ENCODE peak calls at places on chromosomes 7 and 10, in seven cellular contexts. P, X, O, Q, Z, S and C are unnamed samples.

GRCh38 chr7:71752171-71752935 is 620.4 kb downstream of the GALNT17 start:
- DNase-seq in P (no peak), S (no peak), O (no peak), Q (no peak), X (no peak), Z (peak; percentile 67), C (peak; percentile 85)

GRCh38 chr10:83760142-83760541 is 379.2 kb upstream of the GHITM start:
- DNase-seq in O (no peak), S (no peak), Q (no peak), X (no peak), Z (no peak), P (no peak), C (no peak)

GRCh38 chr7:44595934-44596635 is 10.3 kb upstream of the OGDH start:
- DNase-seq in S (no peak), P (no peak), O (no peak), Z (no peak), X (no peak), Q (no peak), C (no peak)

GRCh38 chr7:118232837-118233236 is 8.3 kb downstream of the ANKRD7 start:
- DNase-seq in Z (no peak), Q (no peak), P (no peak), S (no peak), X (no peak), O (no peak), C (no peak)

GRCh38 chr7:128045766-128046165 is 14.5 kb upstream of the LRRC4 start:
- DNase-seq in Z (no peak), O (no peak), Q (no peak), P (no peak), S (no peak), X (no peak), C (no peak)

GRCh38 chr7:138726288-138726687 is 25.1 kb upstream of the SVOPL start:
- DNase-seq in Q (no peak), Z (no peak), P (no peak), X (no peak), S (no peak), O (no peak), C (no peak)

GRCh38 chr10:14253711-14254110 is 77.0 kb downstream of the FRMD4A start:
- DNase-seq in X (no peak), S (no peak), Q (no peak), O (no peak), P (no peak), Z (no peak), C (no peak)

GRCh38 chr10:118504044-118504944 is 91.2 kb downstream of the PRLHR start:
- DNase-seq in Z (no peak), P (peak; percentile 6), S (peak; percentile 32), Q (no peak), O (no peak), X (no peak), C (no peak)

GRCh38 chr10:24434961-24435360 is 226.0 kb downstream of the KIAA1217 start:
- DNase-seq in X (no peak), S (no peak), O (no peak), Z (no peak), Q (no peak), P (no peak), C (no peak)

GRCh38 chr7:38541440-38541839 is 89.7 kb downstream of the AMPH start:
- DNase-seq in Q (no peak), O (no peak), S (no peak), P (no peak), Z (no peak), X (no peak), C (no peak)

GRCh38 chr10:71696635-71697326 is 22.8 kb downstream of the C10orf105 start:
- DNase-seq in Q (no peak), X (no peak), S (no peak), Z (peak; percentile 13), P (no peak), O (peak; percentile 73), C (no peak)

GRCh38 chr10:122515022-122515424 is 45.5 kb upstream of the DMBT1 start:
- DNase-seq in X (no peak), P (no peak), O (no peak), Z (no peak), Q (no peak), S (no peak), C (no peak)

GRCh38 chr10:127243490-127244272 is 47.3 kb upstream of the INSYN2A start:
- DNase-seq in P (no peak), O (peak; percentile 17), X (no peak), Z (peak; percentile 23), S (no peak), Q (no peak), C (no peak)

GRCh38 chr10:11355625-11356024 is 255.8 kb downstream of the USP6NL start:
- DNase-seq in Q (peak; percentile 29), S (peak; percentile 15), P (no peak), X (no peak), O (no peak), Z (no peak), C (no peak)

GRCh38 chr7:16670747-16671344 is 24.9 kb downstream of the BZW2 start:
- DNase-seq in S (no peak), Z (no peak), Q (no peak), O (no peak), P (no peak), X (no peak), C (no peak)

GRCh38 chr7:90574136-90574819 is 21.8 kb upstream of the CDK14 start:
- DNase-seq in Q (no peak), X (no peak), O (no peak), Z (no peak), S (no peak), P (no peak), C (no peak)